ENCODE peak calls at places on chromosome 15, in five cellular contexts. One of them, this sample, is unnamed.

GRCh38 chr15:35130245-35130644 is 45.1 kb upstream of the NANOGP8 start:
- DNase-seq in activated T-cell treated with anti-CD3 and anti-CD28 coated beads, Interleukin-2, amount 50 U/mL, for 24 hours: no peak
- DNase-seq in nephron progenitor cell: no peak
- DNase-seq in activated CD8-positive, alpha-beta memory T cell treated with anti-CD3 and anti-CD28 coated beads for 1 hour: no peak
- DNase-seq in HFFc6: no peak
- DNase-seq in this sample: no peak

GRCh38 chr15:31499953-31500808 is 173.5 kb downstream of the KLF13 start:
- DNase-seq in activated T-cell treated with anti-CD3 and anti-CD28 coated beads, Interleukin-2, amount 50 U/mL, for 24 hours: no peak
- DNase-seq in nephron progenitor cell: no peak
- DNase-seq in activated CD8-positive, alpha-beta memory T cell treated with anti-CD3 and anti-CD28 coated beads for 1 hour: no peak
- DNase-seq in HFFc6: no peak
- DNase-seq in this sample: peak; percentile 4

GRCh38 chr15:81101894-81102815 is 31.9 kb upstream of the CFAP161 start:
- DNase-seq in activated T-cell treated with anti-CD3 and anti-CD28 coated beads, Interleukin-2, amount 50 U/mL, for 24 hours: no peak
- DNase-seq in nephron progenitor cell: no peak
- DNase-seq in activated CD8-positive, alpha-beta memory T cell treated with anti-CD3 and anti-CD28 coated beads for 1 hour: no peak
- DNase-seq in HFFc6: no peak
- DNase-seq in this sample: no peak

GRCh38 chr15:56968821-56969220 is 50.4 kb downstream of the TCF12 start:
- DNase-seq in activated T-cell treated with anti-CD3 and anti-CD28 coated beads, Interleukin-2, amount 50 U/mL, for 24 hours: no peak
- DNase-seq in nephron progenitor cell: no peak
- DNase-seq in activated CD8-positive, alpha-beta memory T cell treated with anti-CD3 and anti-CD28 coated beads for 1 hour: no peak
- DNase-seq in HFFc6: no peak
- DNase-seq in this sample: no peak

GRCh38 chr15:94230886-94231727 is at the start of gene MCTP2:
- DNase-seq in activated T-cell treated with anti-CD3 and anti-CD28 coated beads, Interleukin-2, amount 50 U/mL, for 24 hours: peak; percentile 86
- DNase-seq in nephron progenitor cell: peak; percentile 78
- DNase-seq in activated CD8-positive, alpha-beta memory T cell treated with anti-CD3 and anti-CD28 coated beads for 1 hour: peak; percentile 54
- DNase-seq in HFFc6: peak; percentile 69
- DNase-seq in this sample: peak; percentile 68

GRCh38 chr15:73957276-73957675 is 31.0 kb downstream of the LOXL1 start:
- DNase-seq in activated T-cell treated with anti-CD3 and anti-CD28 coated beads, Interleukin-2, amount 50 U/mL, for 24 hours: peak; percentile 20
- DNase-seq in nephron progenitor cell: no peak
- DNase-seq in activated CD8-positive, alpha-beta memory T cell treated with anti-CD3 and anti-CD28 coated beads for 1 hour: no peak
- DNase-seq in HFFc6: no peak
- DNase-seq in this sample: no peak

GRCh38 chr15:75920079-75920478 is 16.4 kb downstream of the FBXO22 start:
- DNase-seq in activated T-cell treated with anti-CD3 and anti-CD28 coated beads, Interleukin-2, amount 50 U/mL, for 24 hours: no peak
- DNase-seq in nephron progenitor cell: no peak
- DNase-seq in activated CD8-positive, alpha-beta memory T cell treated with anti-CD3 and anti-CD28 coated beads for 1 hour: no peak
- DNase-seq in HFFc6: no peak
- DNase-seq in this sample: no peak

GRCh38 chr15:65060641-65061397 is 7.0 kb downstream of the RASL12 start:
- DNase-seq in activated T-cell treated with anti-CD3 and anti-CD28 coated beads, Interleukin-2, amount 50 U/mL, for 24 hours: no peak
- DNase-seq in nephron progenitor cell: no peak
- DNase-seq in activated CD8-positive, alpha-beta memory T cell treated with anti-CD3 and anti-CD28 coated beads for 1 hour: no peak
- DNase-seq in HFFc6: no peak
- DNase-seq in this sample: peak; percentile 79

GRCh38 chr15:45157974-45158373 is 28.2 kb downstream of the DUOX1 start:
- DNase-seq in activated T-cell treated with anti-CD3 and anti-CD28 coated beads, Interleukin-2, amount 50 U/mL, for 24 hours: no peak
- DNase-seq in nephron progenitor cell: no peak
- DNase-seq in activated CD8-positive, alpha-beta memory T cell treated with anti-CD3 and anti-CD28 coated beads for 1 hour: no peak
- DNase-seq in HFFc6: peak; percentile 64
- DNase-seq in this sample: peak; percentile 69

GRCh38 chr15:88605507-88606436 is 15.4 kb upstream of the AEN start:
- DNase-seq in activated T-cell treated with anti-CD3 and anti-CD28 coated beads, Interleukin-2, amount 50 U/mL, for 24 hours: peak; percentile 67
- DNase-seq in nephron progenitor cell: peak; percentile 92
- DNase-seq in activated CD8-positive, alpha-beta memory T cell treated with anti-CD3 and anti-CD28 coated beads for 1 hour: no peak
- DNase-seq in HFFc6: no peak
- DNase-seq in this sample: no peak

GRCh38 chr15:28115871-28116270 is 16.8 kb upstream of the OCA2 start:
- DNase-seq in activated T-cell treated with anti-CD3 and anti-CD28 coated beads, Interleukin-2, amount 50 U/mL, for 24 hours: no peak
- DNase-seq in nephron progenitor cell: no peak
- DNase-seq in activated CD8-positive, alpha-beta memory T cell treated with anti-CD3 and anti-CD28 coated beads for 1 hour: no peak
- DNase-seq in HFFc6: no peak
- DNase-seq in this sample: no peak

GRCh38 chr15:31551323-31551722 is 224.7 kb downstream of the KLF13 start:
- DNase-seq in activated T-cell treated with anti-CD3 and anti-CD28 coated beads, Interleukin-2, amount 50 U/mL, for 24 hours: no peak
- DNase-seq in nephron progenitor cell: no peak
- DNase-seq in activated CD8-positive, alpha-beta memory T cell treated with anti-CD3 and anti-CD28 coated beads for 1 hour: no peak
- DNase-seq in HFFc6: no peak
- DNase-seq in this sample: no peak

GRCh38 chr15:32716216-32716959 is 1.4 kb upstream of the GREM1 start:
- DNase-seq in activated T-cell treated with anti-CD3 and anti-CD28 coated beads, Interleukin-2, amount 50 U/mL, for 24 hours: no peak
- DNase-seq in nephron progenitor cell: no peak
- DNase-seq in activated CD8-positive, alpha-beta memory T cell treated with anti-CD3 and anti-CD28 coated beads for 1 hour: no peak
- DNase-seq in HFFc6: no peak
- DNase-seq in this sample: no peak

GRCh38 chr15:63502843-63503738 is 1.3 kb upstream of the USP3 start:
- DNase-seq in activated T-cell treated with anti-CD3 and anti-CD28 coated beads, Interleukin-2, amount 50 U/mL, for 24 hours: peak; percentile 77
- DNase-seq in nephron progenitor cell: peak; percentile 48
- DNase-seq in activated CD8-positive, alpha-beta memory T cell treated with anti-CD3 and anti-CD28 coated beads for 1 hour: peak; percentile 48
- DNase-seq in HFFc6: peak; percentile 73
- DNase-seq in this sample: peak; percentile 97

GRCh38 chr15:48653913-48654630 is 8.6 kb upstream of the FBN1 start:
- DNase-seq in activated T-cell treated with anti-CD3 and anti-CD28 coated beads, Interleukin-2, amount 50 U/mL, for 24 hours: no peak
- DNase-seq in nephron progenitor cell: no peak
- DNase-seq in activated CD8-positive, alpha-beta memory T cell treated with anti-CD3 and anti-CD28 coated beads for 1 hour: no peak
- DNase-seq in HFFc6: no peak
- DNase-seq in this sample: no peak

GRCh38 chr15:32676095-32676643 is 34.7 kb downstream of the SCG5 start:
- DNase-seq in activated T-cell treated with anti-CD3 and anti-CD28 coated beads, Interleukin-2, amount 50 U/mL, for 24 hours: no peak
- DNase-seq in nephron progenitor cell: no peak
- DNase-seq in activated CD8-positive, alpha-beta memory T cell treated with anti-CD3 and anti-CD28 coated beads for 1 hour: no peak
- DNase-seq in HFFc6: no peak
- DNase-seq in this sample: no peak

GRCh38 chr15:89174476-89174875 is 46.9 kb downstream of the RLBP1 start:
- DNase-seq in activated T-cell treated with anti-CD3 and anti-CD28 coated beads, Interleukin-2, amount 50 U/mL, for 24 hours: no peak
- DNase-seq in nephron progenitor cell: no peak
- DNase-seq in activated CD8-positive, alpha-beta memory T cell treated with anti-CD3 and anti-CD28 coated beads for 1 hour: no peak
- DNase-seq in HFFc6: no peak
- DNase-seq in this sample: peak; percentile 51

GRCh38 chr15:80596521-80596976 is 98.6 kb upstream of the ABHD17C start:
- DNase-seq in activated T-cell treated with anti-CD3 and anti-CD28 coated beads, Interleukin-2, amount 50 U/mL, for 24 hours: no peak
- DNase-seq in nephron progenitor cell: no peak
- DNase-seq in activated CD8-positive, alpha-beta memory T cell treated with anti-CD3 and anti-CD28 coated beads for 1 hour: no peak
- DNase-seq in HFFc6: no peak
- DNase-seq in this sample: no peak

GRCh38 chr15:73599934-73600333 is 33.3 kb downstream of the NPTN start:
- DNase-seq in activated T-cell treated with anti-CD3 and anti-CD28 coated beads, Interleukin-2, amount 50 U/mL, for 24 hours: no peak
- DNase-seq in nephron progenitor cell: no peak
- DNase-seq in activated CD8-positive, alpha-beta memory T cell treated with anti-CD3 and anti-CD28 coated beads for 1 hour: no peak
- DNase-seq in HFFc6: peak; percentile 43
- DNase-seq in this sample: no peak

GRCh38 chr15:50911641-50912040 is 3.2 kb downstream of the AP4E1 start:
- DNase-seq in activated T-cell treated with anti-CD3 and anti-CD28 coated beads, Interleukin-2, amount 50 U/mL, for 24 hours: no peak
- DNase-seq in nephron progenitor cell: no peak
- DNase-seq in activated CD8-positive, alpha-beta memory T cell treated with anti-CD3 and anti-CD28 coated beads for 1 hour: no peak
- DNase-seq in HFFc6: no peak
- DNase-seq in this sample: no peak

GRCh38 chr15:32828507-32829186 is 110.8 kb downstream of the GREM1 start:
- DNase-seq in activated T-cell treated with anti-CD3 and anti-CD28 coated beads, Interleukin-2, amount 50 U/mL, for 24 hours: no peak
- DNase-seq in nephron progenitor cell: no peak
- DNase-seq in activated CD8-positive, alpha-beta memory T cell treated with anti-CD3 and anti-CD28 coated beads for 1 hour: no peak
- DNase-seq in HFFc6: peak; percentile 93
- DNase-seq in this sample: no peak

GRCh38 chr15:50257924-50258323 is 7.6 kb downstream of the HDC start:
- DNase-seq in activated T-cell treated with anti-CD3 and anti-CD28 coated beads, Interleukin-2, amount 50 U/mL, for 24 hours: no peak
- DNase-seq in nephron progenitor cell: no peak
- DNase-seq in activated CD8-positive, alpha-beta memory T cell treated with anti-CD3 and anti-CD28 coated beads for 1 hour: no peak
- DNase-seq in HFFc6: peak; percentile 37
- DNase-seq in this sample: no peak

GRCh38 chr15:61227269-61228024 is 1.7 kb downstream of the RORA start:
- DNase-seq in activated T-cell treated with anti-CD3 and anti-CD28 coated beads, Interleukin-2, amount 50 U/mL, for 24 hours: no peak
- DNase-seq in nephron progenitor cell: peak; percentile 70
- DNase-seq in activated CD8-positive, alpha-beta memory T cell treated with anti-CD3 and anti-CD28 coated beads for 1 hour: no peak
- DNase-seq in HFFc6: peak; percentile 64
- DNase-seq in this sample: no peak

GRCh38 chr15:89874926-89875564 is 18.7 kb downstream of the AP3S2 start:
- DNase-seq in activated T-cell treated with anti-CD3 and anti-CD28 coated beads, Interleukin-2, amount 50 U/mL, for 24 hours: peak; percentile 87
- DNase-seq in nephron progenitor cell: peak; percentile 83
- DNase-seq in activated CD8-positive, alpha-beta memory T cell treated with anti-CD3 and anti-CD28 coated beads for 1 hour: peak; percentile 46
- DNase-seq in HFFc6: peak; percentile 52
- DNase-seq in this sample: peak; percentile 82

GRCh38 chr15:72902245-72902928 is 118.8 kb upstream of the ADPGK start:
- DNase-seq in activated T-cell treated with anti-CD3 and anti-CD28 coated beads, Interleukin-2, amount 50 U/mL, for 24 hours: no peak
- DNase-seq in nephron progenitor cell: peak; percentile 46
- DNase-seq in activated CD8-positive, alpha-beta memory T cell treated with anti-CD3 and anti-CD28 coated beads for 1 hour: no peak
- DNase-seq in HFFc6: peak; percentile 75
- DNase-seq in this sample: peak; percentile 77

This sample was measured in right atrium auricular region.